ENCODE peak calls at places on chromosomes 2 and 18, in six cellular contexts. H is adrenal gland, S is DMS53, O is AG09309, R is NCI-H345, D is C1 segment of cervical spinal cord. V is an unnamed sample.

GRCh38 chr18:61892683-61893303 is at the start of gene RNF152:
- DNase-seq in H (peak; percentile 27), D (no peak), O (no peak), S (peak; percentile 70), R (peak; percentile 76), V (peak; percentile 32)

GRCh38 chr2:95700554-95700953 is 108.8 kb downstream of the TRIM43 start:
- DNase-seq in R (no peak), S (no peak), H (no peak), O (no peak), D (no peak), V (no peak)

GRCh38 chr2:81835318-81836000 is 1530.9 kb upstream of the LRRTM1 start:
- DNase-seq in R (no peak), H (no peak), D (no peak), O (no peak), S (peak; percentile 24), V (no peak)

GRCh38 chr18:24427484-24427883 is 1.0 kb downstream of the IMPACT start:
- DNase-seq in R (no peak), O (no peak), D (no peak), S (peak; percentile 56), H (no peak), V (no peak)

GRCh38 chr18:55102958-55103456 is 143.7 kb upstream of the CCDC68 start:
- DNase-seq in H (no peak), D (no peak), O (no peak), S (no peak), R (no peak), V (no peak)

GRCh38 chr2:154452906-154453493 is 245.5 kb upstream of the KCNJ3 start:
- DNase-seq in O (no peak), R (no peak), H (no peak), D (no peak), S (peak; percentile 63), V (no peak)

GRCh38 chr2:46929612-46930011 is 14.0 kb upstream of the MCFD2 start:
- DNase-seq in D (no peak), R (no peak), H (no peak), S (no peak), O (no peak), V (no peak)

GRCh38 chr2:159285929-159286708 is at the start of gene WDSUB1:
- DNase-seq in O (peak; percentile 14), D (peak; percentile 5), R (peak; percentile 74), S (peak; percentile 89), H (peak; percentile 91), V (peak; percentile 73)

GRCh38 chr2:54803783-54804758 is 80.6 kb downstream of the EML6 start:
- DNase-seq in R (no peak), S (no peak), H (no peak), D (no peak), O (no peak), V (no peak)

GRCh38 chr2:128425731-128426620 is 107.3 kb upstream of the HS6ST1 start:
- DNase-seq in O (no peak), S (no peak), R (no peak), H (no peak), D (no peak), V (no peak)

GRCh38 chr2:161586517-161587167 is 37.6 kb upstream of the SLC4A10 start:
- DNase-seq in O (peak; percentile 1), S (peak; percentile 73), R (peak; percentile 5), H (no peak), D (no peak), V (no peak)

GRCh38 chr2:51031004-51031791 is 734 bp downstream of the NRXN1 start:
- DNase-seq in R (no peak), S (no peak), H (no peak), O (no peak), D (no peak), V (no peak)

GRCh38 chr2:180677200-180677599 is 303.2 kb upstream of the UBE2E3 start:
- DNase-seq in R (no peak), D (no peak), O (no peak), H (no peak), S (no peak), V (no peak)

GRCh38 chr2:135985826-135986393 is 484 bp upstream of the DARS1 start:
- DNase-seq in H (no peak), D (no peak), O (no peak), R (no peak), S (peak; percentile 76), V (no peak)

GRCh38 chr2:162103443-162104009 is 29.5 kb upstream of the DPP4 start:
- DNase-seq in D (no peak), O (no peak), R (peak; percentile 89), H (peak; percentile 47), S (peak; percentile 79), V (no peak)

GRCh38 chr2:5190023-5190422 is 502.2 kb upstream of the SOX11 start:
- DNase-seq in O (no peak), H (no peak), R (no peak), D (no peak), S (peak; percentile 71), V (no peak)

GRCh38 chr18:63433349-63433866 is 11.1 kb upstream of the VPS4B start:
- DNase-seq in O (no peak), S (no peak), H (no peak), D (no peak), R (no peak), V (no peak)

GRCh38 chr2:226903179-226903578 is 67.3 kb downstream of the RHBDD1 start:
- DNase-seq in R (no peak), D (no peak), O (peak; percentile 58), H (peak; percentile 22), S (no peak), V (no peak)

GRCh38 chr2:217858519-217859466 is 144.0 kb downstream of the TNS1 start:
- DNase-seq in S (peak; percentile 42), D (no peak), H (peak; percentile 94), R (peak; percentile 40), O (peak; percentile 94), V (peak; percentile 46)

GRCh38 chr2:99488999-99489757 is 639 bp downstream of the REV1 start:
- DNase-seq in R (peak; percentile 36), O (no peak), D (peak; percentile 10), H (peak; percentile 75), S (peak; percentile 87), V (peak; percentile 67)

GRCh38 chr2:149894760-149895159 is 307.2 kb upstream of the MMADHC start:
- DNase-seq in R (no peak), D (no peak), H (peak; percentile 20), S (no peak), O (no peak), V (no peak)

GRCh38 chr18:50079571-50080295 is 115.2 kb downstream of the MYO5B start:
- DNase-seq in O (no peak), S (no peak), D (peak; percentile 7), R (peak; percentile 62), H (peak; percentile 74), V (peak; percentile 13)

GRCh38 chr2:8278709-8279354 is 403.0 kb upstream of the ID2 start:
- DNase-seq in S (no peak), D (no peak), H (no peak), O (no peak), R (no peak), V (no peak)

GRCh38 chr2:171615071-171615470 is 72.2 kb upstream of the DYNC1I2 start:
- DNase-seq in S (no peak), D (no peak), H (no peak), O (no peak), R (no peak), V (no peak)

GRCh38 chr2:118667366-118667765 is 180.1 kb downstream of the EN1 start:
- DNase-seq in S (no peak), R (no peak), H (no peak), D (no peak), O (peak; percentile 44), V (no peak)

GRCh38 chr18:63320690-63321265 is 1.2 kb upstream of the BCL2 start:
- DNase-seq in H (no peak), O (no peak), R (peak; percentile 83), S (peak; percentile 96), D (no peak), V (peak; percentile 64)

GRCh38 chr2:158878003-158878402 is 82.9 kb downstream of the DAPL1 start:
- DNase-seq in S (no peak), H (no peak), D (no peak), O (no peak), R (no peak), V (no peak)

GRCh38 chr2:6791682-6792081 is 74.0 kb downstream of the CMPK2 start:
- DNase-seq in H (no peak), O (no peak), R (no peak), S (peak; percentile 13), D (no peak), V (no peak)

GRCh38 chr2:203914546-203915169 is 21.9 kb upstream of the ICOS start:
- DNase-seq in S (no peak), H (no peak), O (no peak), D (no peak), R (no peak), V (no peak)

GRCh38 chr2:637406-637776 is 39.8 kb downstream of the TMEM18 start:
- DNase-seq in H (no peak), R (no peak), O (no peak), S (no peak), D (no peak), V (no peak)

GRCh38 chr2:143254108-143254507 is 124.9 kb downstream of the ARHGAP15 start:
- DNase-seq in R (no peak), D (no peak), O (no peak), H (no peak), S (no peak), V (peak; percentile 9)

GRCh38 chr18:70454705-70455322 is 166.0 kb downstream of the SOCS6 start:
- DNase-seq in S (peak; percentile 89), H (no peak), O (no peak), R (peak; percentile 70), D (no peak), V (no peak)

GRCh38 chr18:11500153-11501122 is 109.0 kb upstream of the SLC35G4 start:
- DNase-seq in S (peak; percentile 58), D (no peak), R (no peak), O (peak; percentile 96), H (peak; percentile 94), V (no peak)

GRCh38 chr18:77980275-77980674 is 730.6 kb downstream of the GALR1 start:
- DNase-seq in O (no peak), D (no peak), S (no peak), R (no peak), H (no peak), V (no peak)

GRCh38 chr2:126893153-126893552 is 5.5 kb upstream of the TEX51 start:
- DNase-seq in H (no peak), R (no peak), D (no peak), S (no peak), O (no peak), V (no peak)

GRCh38 chr18:56575819-56576663 is 62.4 kb downstream of the TXNL1 start:
- DNase-seq in O (no peak), S (peak; percentile 79), R (peak; percentile 24), H (no peak), D (no peak), V (no peak)

GRCh38 chr18:5705393-5705792 is 161.6 kb upstream of the EPB41L3 start:
- DNase-seq in D (no peak), H (no peak), R (no peak), S (no peak), O (no peak), V (no peak)

GRCh38 chr2:127220807-127221527 is 868 bp upstream of the CYP27C1 start:
- DNase-seq in O (no peak), D (no peak), H (no peak), R (no peak), S (peak; percentile 50), V (no peak)

GRCh38 chr2:172246649-172247048 is 143.9 kb upstream of the DLX2 start:
- DNase-seq in D (no peak), S (peak; percentile 92), O (no peak), R (no peak), H (no peak), V (no peak)

V was measured in transverse colon.